ENCODE peak calls at places on chromosome 21, in seven cellular contexts. P, S, X, C, W, V and T are unnamed samples.

GRCh38 chr21:36183144-36183795 is 26.6 kb downstream of the DOP1B start:
- DNase-seq in P (peak), S (no peak), X (no peak), C (no peak), W (no peak), V (no peak), T (no peak)

GRCh38 chr21:45588861-45589491 is 46.7 kb upstream of the SLC19A1 start:
- DNase-seq in P (no peak), S (no peak), X (no peak), C (no peak), W (no peak), V (no peak), T (no peak)

GRCh38 chr21:29939859-29940245 is at the start of gene GRIK1:
- DNase-seq in P (no peak), S (no peak), X (no peak), C (no peak), W (no peak), V (no peak), T (no peak)

GRCh38 chr21:21632926-21633325 is 634.7 kb downstream of the NCAM2 start:
- DNase-seq in P (no peak), S (no peak), X (no peak), C (no peak), W (no peak), V (no peak), T (no peak)

GRCh38 chr21:45013271-45013841 is 61.0 kb upstream of the ADARB1 start:
- DNase-seq in P (no peak), S (no peak), X (no peak), C (no peak), W (no peak), V (no peak), T (no peak)

GRCh38 chr21:42411197-42411869 is 7.6 kb downstream of the UBASH3A start:
- DNase-seq in P (peak), S (no peak), X (no peak), C (no peak), W (no peak), V (peak), T (peak)

GRCh38 chr21:35226960-35227741 is 178.0 kb upstream of the RUNX1 start:
- DNase-seq in P (peak), S (no peak), X (peak), C (no peak), W (peak), V (peak), T (peak)

GRCh38 chr21:43588957-43589356 is 70.3 kb downstream of the HSF2BP start:
- DNase-seq in P (no peak), S (no peak), X (no peak), C (no peak), W (no peak), V (no peak), T (no peak)

GRCh38 chr21:38468989-38469388 is 29.3 kb downstream of the ERG start:
- DNase-seq in P (no peak), S (no peak), X (peak), C (no peak), W (no peak), V (no peak), T (no peak)